ENCODE peak calls at places on chromosomes 6 and 20, in nine cellular contexts. P is GM12878, L is dorsolateral prefrontal cortex, H is endothelial cell of umbilical vein, F is neural progenitor cell, W is heart right ventricle, T is stomach, J is endodermal cell, X is tibial artery. O is an unnamed sample.
A peak's percentile ranks its signal among the peaks of the same experiment; 100 is the strongest.

GRCh38 chr20:57458400-57459160 is 66.4 kb downstream of the CTCFL start:
- DNase-seq in J (no peak), X (peak; percentile 40), H (no peak), P (no peak), T (peak; percentile 78), F (no peak), W (no peak), L (no peak), O (no peak)

GRCh38 chr6:170253910-170254269 is 37.0 kb downstream of the DLL1 start:
- DNase-seq in L (no peak), J (no peak), H (no peak), T (no peak), X (no peak), F (no peak), W (no peak), P (no peak), O (no peak)

GRCh38 chr20:4563534-4563933 is 158.2 kb upstream of the PRND start:
- DNase-seq in P (no peak), X (no peak), H (peak; percentile 65), F (peak; percentile 56), T (no peak), J (peak; percentile 81), W (no peak), L (no peak), O (no peak)

GRCh38 chr6:84685983-84686584 is 78.3 kb downstream of the TBX18 start:
- DNase-seq in T (no peak), X (no peak), L (no peak), H (no peak), J (peak; percentile 63), P (no peak), F (peak; percentile 29), W (no peak), O (no peak)

GRCh38 chr20:4869290-4870193 is 131.8 kb downstream of the SLC23A2 start:
- DNase-seq in X (no peak), T (no peak), W (no peak), J (no peak), F (no peak), L (no peak), H (no peak), P (no peak), O (no peak)

GRCh38 chr20:3749689-3750639 is 17.5 kb downstream of the HSPA12B start:
- DNase-seq in P (no peak), X (no peak), T (peak; percentile 39), F (peak; percentile 85), W (peak; percentile 34), J (peak; percentile 93), L (no peak), H (no peak), O (no peak)

GRCh38 chr6:5083813-5084191 is 1.3 kb upstream of the PPP1R3G start:
- DNase-seq in T (no peak), L (no peak), H (no peak), W (no peak), X (no peak), P (no peak), F (no peak), J (no peak), O (no peak)

GRCh38 chr6:30963641-30964040 is 19.9 kb upstream of the MUC21 start:
- DNase-seq in P (no peak), W (no peak), X (no peak), L (no peak), T (no peak), H (no peak), J (no peak), F (no peak), O (no peak)

GRCh38 chr6:81614292-81614691 is 138.2 kb downstream of the TENT5A start:
- DNase-seq in J (no peak), W (no peak), L (no peak), F (peak; percentile 15), X (no peak), T (peak; percentile 27), P (no peak), H (peak; percentile 77), O (no peak)

GRCh38 chr6:161318456-161318855 is 44.6 kb upstream of the AGPAT4 start:
- DNase-seq in J (no peak), X (no peak), H (no peak), T (no peak), W (no peak), F (peak; percentile 38), L (peak; percentile 66), P (no peak), O (no peak)

GRCh38 chr6:87908978-87909802 is 138.5 kb upstream of the SPACA1 start:
- DNase-seq in F (no peak), P (no peak), J (no peak), L (no peak), T (no peak), W (no peak), X (no peak), H (peak; percentile 93), O (no peak)

GRCh38 chr20:52972965-52973819 is 1.0 kb downstream of the TSHZ2 start:
- DNase-seq in T (no peak), F (peak; percentile 60), P (no peak), L (no peak), W (peak; percentile 19), X (no peak), H (no peak), J (peak; percentile 78), O (peak; percentile 51)

GRCh38 chr6:36028887-36029324 is 1.3 kb downstream of the MAPK14 start:
- DNase-seq in X (peak; percentile 83), F (peak; percentile 62), T (peak; percentile 75), L (peak; percentile 71), H (peak; percentile 94), P (no peak), J (peak; percentile 70), W (peak; percentile 59), O (peak; percentile 70)

GRCh38 chr6:111057074-111057752 is 30.1 kb upstream of the SLC16A10 start:
- DNase-seq in W (no peak), T (peak; percentile 36), F (peak; percentile 51), J (peak; percentile 60), P (no peak), H (peak; percentile 49), L (no peak), X (no peak), O (no peak)

GRCh38 chr6:117557951-117558350 is 44.4 kb downstream of the GOPC start:
- DNase-seq in T (no peak), F (no peak), H (no peak), J (no peak), W (no peak), L (no peak), X (no peak), P (no peak), O (no peak)

GRCh38 chr20:15763344-15763743 is 809.9 kb downstream of the KIF16B start:
- DNase-seq in J (no peak), T (no peak), P (no peak), X (no peak), W (no peak), L (no peak), H (no peak), F (no peak), O (no peak)

GRCh38 chr6:107746461-107747030 is 77.6 kb downstream of the SCML4 start:
- DNase-seq in F (no peak), T (no peak), W (no peak), H (no peak), X (no peak), L (no peak), P (no peak), J (no peak), O (no peak)

DNA sequence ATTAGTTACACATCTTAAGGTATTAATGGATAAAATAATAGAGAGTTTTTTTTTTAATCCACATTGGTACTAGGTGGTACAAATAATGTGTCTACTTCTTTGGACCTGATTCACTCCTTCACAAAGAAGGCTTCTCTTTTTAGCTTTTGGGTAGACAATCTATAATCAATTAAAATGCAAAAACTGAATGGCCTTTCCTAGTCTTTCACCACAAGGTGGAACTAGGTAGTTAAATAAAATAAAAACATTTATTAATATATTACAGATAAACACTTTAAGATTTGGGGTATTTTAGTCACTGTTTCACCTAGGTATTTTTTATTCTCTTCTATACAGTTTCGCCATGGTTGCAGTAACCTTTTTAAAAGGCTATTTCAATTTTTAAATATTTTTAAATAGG is 68.3 kb upstream of the DST start:
- DNase-seq in J (no peak), P (no peak), T (no peak), X (no peak), H (no peak), F (no peak), L (no peak), W (no peak), O (no peak)
- TF ChIP-seq CTCF in J (peak; percentile 54), P (no peak), T (no peak), X (no peak), H (no peak), F (no peak), L (no peak), W (no peak), O (no peak)

DNA sequence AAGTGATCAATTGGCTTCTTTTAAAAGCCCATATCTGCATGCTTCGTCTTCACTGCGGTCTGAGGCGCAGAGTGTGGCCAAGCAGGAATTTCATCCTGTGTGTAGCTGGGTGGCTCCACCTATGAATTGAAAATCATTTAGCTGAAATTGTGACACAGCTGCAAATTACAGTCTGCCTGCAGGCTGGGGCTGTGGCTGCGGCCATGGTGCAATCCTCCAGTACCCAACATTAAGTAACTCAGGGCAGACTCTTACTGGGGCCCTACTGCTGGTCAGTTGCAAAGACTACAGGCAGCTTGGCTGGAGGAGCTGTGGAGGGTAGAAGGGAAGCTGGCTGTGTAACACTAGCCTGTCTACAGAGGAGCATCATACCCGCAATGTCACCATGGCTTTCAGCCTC is 3.1 kb upstream of the TGM3 start:
- DNase-seq in L (no peak), W (no peak), H (no peak), X (no peak), P (no peak), T (no peak), J (peak; percentile 38), F (no peak), O (no peak)
- H3K27ac ChIP-seq in L (no peak overlapping the region), W (no peak overlapping the region), H (no peak overlapping the region), X (no peak overlapping the region), P (no peak overlapping the region), T (peak overlapping the region; percentile 58), J (no peak overlapping the region), F (no peak overlapping the region), O (no peak overlapping the region)

GRCh38 chr20:61683721-61684120 is 382.0 kb downstream of the TAF4 start:
- DNase-seq in P (no peak), W (no peak), L (no peak), X (no peak), H (no peak), F (no peak), T (no peak), J (no peak), O (no peak)
- H3K27me3 ChIP-seq in P (no peaks in the 10 kb centered on the region), W (peaks cover 71% of the 10 kb centered on the region), L (no peaks in the 10 kb centered on the region), X (no peaks in the 10 kb centered on the region), H (no peaks in the 10 kb centered on the region), F (peaks cover 28% of the 10 kb centered on the region), T (no peaks in the 10 kb centered on the region), J (no peaks in the 10 kb centered on the region), O (no peaks in the 10 kb centered on the region)

DNA sequence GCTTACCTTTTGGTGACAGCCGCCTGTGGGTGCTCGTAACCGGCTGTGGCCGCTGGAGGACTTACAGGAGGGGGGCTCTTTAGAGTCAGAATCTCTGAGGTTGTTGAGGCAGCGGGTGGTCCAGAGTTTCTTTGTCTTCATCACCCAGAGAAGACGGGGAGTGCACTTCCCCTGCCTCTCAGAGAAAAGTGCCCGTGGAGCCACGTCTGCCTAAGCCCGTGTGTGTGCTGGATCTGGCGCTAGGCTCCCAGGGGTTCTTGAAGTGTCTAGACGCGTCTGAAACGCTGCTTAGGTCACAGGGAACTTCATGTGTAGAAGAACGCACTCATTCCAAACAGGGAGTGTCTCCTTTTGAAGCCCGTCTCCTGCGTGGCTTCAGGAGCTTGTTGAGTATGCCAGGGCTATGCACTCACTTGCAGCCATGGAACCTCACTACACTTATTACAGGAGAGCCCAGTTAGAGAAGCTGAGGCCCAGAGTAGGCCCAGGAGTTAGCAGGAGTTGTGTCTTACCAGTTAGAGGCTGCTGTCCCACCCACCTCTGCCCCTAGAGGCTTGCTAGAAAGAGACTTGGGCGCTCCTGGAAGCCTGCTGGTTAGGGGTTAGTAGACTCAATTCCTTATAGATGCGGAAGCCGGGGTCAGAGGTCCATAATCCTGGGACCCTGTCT is 1.3 kb downstream of the LSM14B start:
- DNase-seq in X (no peak), J (peak; percentile 70), T (no peak), L (no peak), F (peak; percentile 52), W (no peak), P (no peak), H (peak; percentile 28), O (no peak)
- TF ChIP-seq CTCF in X (no peak), J (peak; percentile 52), T (no peak), L (no peak), F (no peak), W (no peak), P (no peak), H (no peak), O (no peak)